ENCODE peak calls at places on chromosomes 16 and 17, in ten cellular contexts. T, L, M, R, K, E, X, C, W and B are unnamed samples.

GRCh38 chr16:59510008-59510424 is 775.9 kb upstream of the GOT2 start:
- DNase-seq in C (no peak), L (no peak), R (no peak), E (no peak), M (no peak), X (no peak), K (no peak), W (no peak), T (no peak), B (no peak)

GRCh38 chr17:57905875-57906455 is 49.2 kb downstream of the CUEDC1 start:
- DNase-seq in K (no peak), R (no peak), L (no peak), X (no peak), C (no peak), E (no peak), M (no peak), T (no peak), W (no peak), B (no peak)

GRCh38 chr17:752620-753219 is 656 bp upstream of the GEMIN4 start:
- DNase-seq in W (peak), R (peak), K (no peak), X (no peak), E (peak), L (peak), C (peak), T (peak), M (peak), B (no peak)

GRCh38 chr17:29549169-29549935 is 17.5 kb downstream of the ABHD15 start:
- DNase-seq in X (no peak), R (no peak), C (no peak), T (no peak), L (peak), M (no peak), W (no peak), K (no peak), E (peak), B (peak)

GRCh38 chr17:17675925-17676534 is 5.2 kb upstream of the RAI1 start:
- DNase-seq in R (no peak), T (no peak), E (peak), M (no peak), W (no peak), C (no peak), L (no peak), X (peak), K (no peak), B (no peak)

GRCh38 chr17:47267354-47267828 is 13.8 kb downstream of the ITGB3 start:
- DNase-seq in E (peak), W (no peak), K (no peak), C (no peak), R (peak), T (no peak), L (peak), M (no peak), X (no peak), B (no peak)

GRCh38 chr17:82054351-82055022 is 2.8 kb downstream of the GPS1 start:
- DNase-seq in M (peak), E (no peak), X (no peak), C (peak), W (no peak), K (no peak), R (no peak), T (peak), L (no peak), B (no peak)

GRCh38 chr17:57363580-57363979 is 107.3 kb downstream of the MSI2 start:
- DNase-seq in L (no peak), C (no peak), E (no peak), W (no peak), K (no peak), T (no peak), X (no peak), R (no peak), M (no peak), B (no peak)

GRCh38 chr16:80940069-80940856 is 66.4 kb downstream of the CMC2 start:
- DNase-seq in K (no peak), R (peak), E (no peak), W (no peak), M (no peak), X (no peak), C (no peak), L (no peak), T (no peak), B (no peak)

GRCh38 chr17:5355416-5356129 is 63.9 kb downstream of the NUP88 start:
- DNase-seq in T (no peak), E (no peak), M (no peak), K (no peak), X (no peak), C (no peak), L (no peak), W (no peak), R (no peak), B (peak)